ENCODE peak calls at places on chromosome 4, in six cellular contexts. One of them, this sample, is unnamed.

GRCh38 chr4:126051709-126052424 is 737.1 kb downstream of the FAT4 start:
- DNase-seq in sigmoid colon: no peak
- DNase-seq in suprapubic skin: no peak
- DNase-seq in transverse colon: no peak
- DNase-seq in stomach: no peak
- DNase-seq in SK-N-SH: no peak
- DNase-seq in this sample: no peak

GRCh38 chr4:125714845-125715244 is 400.1 kb downstream of the FAT4 start:
- DNase-seq in stomach: no peak
- DNase-seq in suprapubic skin: no peak
- DNase-seq in SK-N-SH: no peak
- DNase-seq in transverse colon: no peak
- DNase-seq in sigmoid colon: no peak
- DNase-seq in this sample: no peak

GRCh38 chr4:117900832-117901231 is 133.5 kb upstream of the NDST3 start:
- DNase-seq in sigmoid colon: no peak
- DNase-seq in transverse colon: no peak
- DNase-seq in SK-N-SH: no peak
- DNase-seq in suprapubic skin: no peak
- DNase-seq in stomach: no peak
- DNase-seq in this sample: no peak

GRCh38 chr4:76821661-76822060 is 76.3 kb downstream of the SOWAHB start:
- DNase-seq in SK-N-SH: no peak
- DNase-seq in transverse colon: no peak
- DNase-seq in stomach: no peak
- DNase-seq in suprapubic skin: no peak
- DNase-seq in sigmoid colon: no peak
- DNase-seq in this sample: no peak

GRCh38 chr4:110955748-110956147 is 332.9 kb upstream of the PITX2 start:
- DNase-seq in transverse colon: no peak
- DNase-seq in SK-N-SH: no peak
- DNase-seq in stomach: no peak
- DNase-seq in suprapubic skin: no peak
- DNase-seq in sigmoid colon: no peak
- DNase-seq in this sample: no peak

GRCh38 chr4:152936446-152937279 is 540 bp downstream of the FHDC1 start:
- DNase-seq in suprapubic skin: peak; percentile 84
- DNase-seq in stomach: peak; percentile 57
- DNase-seq in SK-N-SH: peak; percentile 81
- DNase-seq in sigmoid colon: no peak
- DNase-seq in transverse colon: peak; percentile 56
- DNase-seq in this sample: peak; percentile 88

GRCh38 chr4:72031868-72032619 is at the start of gene NPFFR2:
- DNase-seq in sigmoid colon: no peak
- DNase-seq in transverse colon: no peak
- DNase-seq in stomach: no peak
- DNase-seq in suprapubic skin: no peak
- DNase-seq in SK-N-SH: peak; percentile 62
- DNase-seq in this sample: peak; percentile 85

GRCh38 chr4:185282968-185283367 is 73.6 kb downstream of the SNX25 start:
- DNase-seq in transverse colon: no peak
- DNase-seq in sigmoid colon: no peak
- DNase-seq in suprapubic skin: no peak
- DNase-seq in stomach: no peak
- DNase-seq in SK-N-SH: no peak
- DNase-seq in this sample: peak; percentile 71

GRCh38 chr4:3231431-3231980 is 17.5 kb upstream of the MSANTD1 start:
- DNase-seq in suprapubic skin: no peak
- DNase-seq in SK-N-SH: no peak
- DNase-seq in stomach: no peak
- DNase-seq in transverse colon: no peak
- DNase-seq in sigmoid colon: no peak
- DNase-seq in this sample: no peak

GRCh38 chr4:11013265-11013664 is 328.7 kb upstream of the CLNK start:
- DNase-seq in suprapubic skin: no peak
- DNase-seq in stomach: no peak
- DNase-seq in transverse colon: no peak
- DNase-seq in SK-N-SH: no peak
- DNase-seq in sigmoid colon: no peak
- DNase-seq in this sample: no peak

GRCh38 chr4:101244349-101244748 is 103.0 kb downstream of the PPP3CA start:
- DNase-seq in suprapubic skin: no peak
- DNase-seq in sigmoid colon: no peak
- DNase-seq in SK-N-SH: no peak
- DNase-seq in stomach: no peak
- DNase-seq in transverse colon: no peak
- DNase-seq in this sample: no peak

GRCh38 chr4:28654618-28655017 is 1794.0 kb downstream of the STIM2 start:
- DNase-seq in sigmoid colon: no peak
- DNase-seq in stomach: no peak
- DNase-seq in SK-N-SH: no peak
- DNase-seq in transverse colon: no peak
- DNase-seq in suprapubic skin: no peak
- DNase-seq in this sample: no peak

GRCh38 chr4:77047037-77047436 is 28.8 kb downstream of the CCNI start:
- DNase-seq in sigmoid colon: no peak
- DNase-seq in suprapubic skin: no peak
- DNase-seq in SK-N-SH: peak; percentile 14
- DNase-seq in transverse colon: no peak
- DNase-seq in stomach: no peak
- DNase-seq in this sample: no peak

GRCh38 chr4:119314356-119314755 is 7.6 kb downstream of the FABP2 start:
- DNase-seq in sigmoid colon: no peak
- DNase-seq in SK-N-SH: no peak
- DNase-seq in suprapubic skin: no peak
- DNase-seq in transverse colon: peak; percentile 24
- DNase-seq in stomach: no peak
- DNase-seq in this sample: no peak

DNA sequence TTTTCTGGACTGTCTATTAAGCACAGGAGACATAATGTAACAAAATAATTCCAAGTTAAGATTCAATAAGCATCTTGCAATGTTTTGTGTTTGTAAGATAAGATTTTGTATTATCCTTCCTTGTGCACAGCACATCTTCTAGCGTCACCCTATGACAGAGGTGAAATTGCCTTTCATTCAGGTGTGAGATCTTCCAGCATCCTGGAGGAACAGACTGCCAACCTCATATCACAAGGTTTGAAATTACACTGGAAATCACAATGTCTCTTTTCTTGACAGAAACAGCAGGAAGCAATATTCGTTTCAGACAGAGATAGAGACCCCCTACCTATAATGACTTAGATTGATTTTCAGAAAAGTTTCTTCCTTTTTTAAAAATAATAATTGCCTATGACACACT is 668.6 kb downstream of the GABRG1 start:
- DNase-seq in suprapubic skin: no peak
- DNase-seq in stomach: no peak
- DNase-seq in SK-N-SH: no peak
- DNase-seq in transverse colon: no peak
- DNase-seq in sigmoid colon: no peak
- DNase-seq in this sample: no peak
- TF ChIP-seq POLR2AphosphoS5 in suprapubic skin: no peak
- TF ChIP-seq POLR2AphosphoS5 in stomach: no peak
- TF ChIP-seq POLR2AphosphoS5 in SK-N-SH: no peak
- TF ChIP-seq POLR2AphosphoS5 in transverse colon: no peak
- TF ChIP-seq POLR2AphosphoS5 in sigmoid colon: no peak
- TF ChIP-seq POLR2AphosphoS5 in this sample: no peak

GRCh38 chr4:159018062-159018629 is 84.7 kb upstream of the RAPGEF2 start:
- DNase-seq in sigmoid colon: no peak
- DNase-seq in suprapubic skin: no peak
- DNase-seq in SK-N-SH: no peak
- DNase-seq in stomach: no peak
- DNase-seq in transverse colon: no peak
- DNase-seq in this sample: no peak
- TF ChIP-seq EP300 in sigmoid colon: no peak
- TF ChIP-seq EP300 in suprapubic skin: no peak
- TF ChIP-seq EP300 in SK-N-SH: no peak
- TF ChIP-seq EP300 in stomach: no peak
- TF ChIP-seq EP300 in transverse colon: no peak
- TF ChIP-seq EP300 in this sample: no peak

DNA sequence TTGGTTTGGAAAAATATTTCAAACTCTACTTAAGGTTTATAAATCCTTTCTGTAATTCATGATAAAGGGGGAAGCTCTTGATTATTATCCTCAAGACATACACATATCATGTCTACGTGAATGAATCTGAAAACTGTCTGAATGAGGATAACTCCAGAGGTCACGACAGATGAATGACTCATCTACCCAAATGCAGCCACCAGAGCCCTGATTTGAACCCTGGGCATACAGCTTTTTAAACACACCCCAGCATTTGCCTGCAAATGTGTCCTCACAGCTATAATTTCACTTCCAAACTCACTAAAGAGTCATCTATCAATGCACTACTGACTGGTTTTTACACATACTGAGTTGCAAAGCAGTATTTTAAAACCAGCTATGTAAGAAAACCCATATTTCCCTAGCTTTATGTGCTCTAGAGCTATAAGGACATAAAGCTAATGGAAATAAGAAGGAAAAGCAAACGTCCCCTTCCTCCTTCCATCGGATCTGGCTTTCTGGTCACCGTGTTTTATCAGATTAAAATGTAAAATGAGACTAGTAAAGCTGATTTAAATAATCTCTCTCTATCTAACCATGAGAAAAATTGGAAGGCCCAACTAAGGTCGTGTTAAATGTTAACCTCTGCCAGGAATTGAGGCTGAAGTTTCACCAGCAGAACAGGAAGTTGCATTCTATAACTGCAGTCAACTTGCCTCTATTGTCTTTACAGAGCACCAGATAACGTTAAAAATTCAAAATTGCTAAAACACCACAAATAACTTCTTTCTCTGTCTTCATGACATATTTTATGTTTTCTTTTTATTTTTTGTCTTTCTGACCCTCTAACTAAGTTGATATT is 63.1 kb upstream of the SPP1 start:
- DNase-seq in transverse colon: no peak
- DNase-seq in sigmoid colon: no peak
- DNase-seq in SK-N-SH: no peak
- DNase-seq in suprapubic skin: no peak
- DNase-seq in stomach: no peak
- DNase-seq in this sample: no peak
- H3K27ac ChIP-seq in transverse colon: no peak overlapping the region
- H3K27ac ChIP-seq in sigmoid colon: no peak overlapping the region
- H3K27ac ChIP-seq in SK-N-SH: no peak overlapping the region
- H3K27ac ChIP-seq in suprapubic skin: no peak overlapping the region
- H3K27ac ChIP-seq in stomach: no peak overlapping the region
- H3K27ac ChIP-seq in this sample: no peak overlapping the region

GRCh38 chr4:128600996-128601857 is 208.3 kb upstream of the JADE1 start:
- DNase-seq in suprapubic skin: no peak
- DNase-seq in stomach: peak; percentile 73
- DNase-seq in SK-N-SH: peak; percentile 31
- DNase-seq in sigmoid colon: peak; percentile 86
- DNase-seq in transverse colon: peak; percentile 65
- DNase-seq in this sample: no peak
- TF ChIP-seq POLR2AphosphoS5 in suprapubic skin: no peak
- TF ChIP-seq POLR2AphosphoS5 in stomach: peak; percentile 84
- TF ChIP-seq POLR2AphosphoS5 in SK-N-SH: peak; percentile 73
- TF ChIP-seq POLR2AphosphoS5 in sigmoid colon: no peak
- TF ChIP-seq POLR2AphosphoS5 in transverse colon: no peak
- TF ChIP-seq POLR2AphosphoS5 in this sample: peak; percentile 50

GRCh38 chr4:74000301-74000700 is 1.8 kb upstream of the CXCL5 start:
- DNase-seq in stomach: no peak
- DNase-seq in sigmoid colon: no peak
- DNase-seq in SK-N-SH: no peak
- DNase-seq in suprapubic skin: no peak
- DNase-seq in transverse colon: no peak
- DNase-seq in this sample: no peak

GRCh38 chr4:74006009-74006476 is 7.6 kb upstream of the CXCL5 start:
- DNase-seq in transverse colon: no peak
- DNase-seq in SK-N-SH: no peak
- DNase-seq in stomach: no peak
- DNase-seq in sigmoid colon: no peak
- DNase-seq in suprapubic skin: no peak
- DNase-seq in this sample: no peak

GRCh38 chr4:74004668-74005067 is 6.2 kb upstream of the CXCL5 start:
- DNase-seq in SK-N-SH: no peak
- DNase-seq in stomach: no peak
- DNase-seq in suprapubic skin: no peak
- DNase-seq in transverse colon: no peak
- DNase-seq in sigmoid colon: no peak
- DNase-seq in this sample: no peak

GRCh38 chr4:74009307-74009706 is 10.8 kb upstream of the CXCL5 start:
- DNase-seq in sigmoid colon: no peak
- DNase-seq in transverse colon: no peak
- DNase-seq in suprapubic skin: no peak
- DNase-seq in SK-N-SH: no peak
- DNase-seq in stomach: no peak
- DNase-seq in this sample: no peak

GRCh38 chr4:74005528-74005927 is 7.1 kb upstream of the CXCL5 start:
- DNase-seq in transverse colon: no peak
- DNase-seq in sigmoid colon: no peak
- DNase-seq in suprapubic skin: no peak
- DNase-seq in SK-N-SH: no peak
- DNase-seq in stomach: no peak
- DNase-seq in this sample: no peak
- TF ChIP-seq EP300 in transverse colon: no peak
- TF ChIP-seq EP300 in sigmoid colon: no peak
- TF ChIP-seq EP300 in suprapubic skin: no peak
- TF ChIP-seq EP300 in SK-N-SH: no peak
- TF ChIP-seq EP300 in stomach: no peak
- TF ChIP-seq EP300 in this sample: no peak

DNA sequence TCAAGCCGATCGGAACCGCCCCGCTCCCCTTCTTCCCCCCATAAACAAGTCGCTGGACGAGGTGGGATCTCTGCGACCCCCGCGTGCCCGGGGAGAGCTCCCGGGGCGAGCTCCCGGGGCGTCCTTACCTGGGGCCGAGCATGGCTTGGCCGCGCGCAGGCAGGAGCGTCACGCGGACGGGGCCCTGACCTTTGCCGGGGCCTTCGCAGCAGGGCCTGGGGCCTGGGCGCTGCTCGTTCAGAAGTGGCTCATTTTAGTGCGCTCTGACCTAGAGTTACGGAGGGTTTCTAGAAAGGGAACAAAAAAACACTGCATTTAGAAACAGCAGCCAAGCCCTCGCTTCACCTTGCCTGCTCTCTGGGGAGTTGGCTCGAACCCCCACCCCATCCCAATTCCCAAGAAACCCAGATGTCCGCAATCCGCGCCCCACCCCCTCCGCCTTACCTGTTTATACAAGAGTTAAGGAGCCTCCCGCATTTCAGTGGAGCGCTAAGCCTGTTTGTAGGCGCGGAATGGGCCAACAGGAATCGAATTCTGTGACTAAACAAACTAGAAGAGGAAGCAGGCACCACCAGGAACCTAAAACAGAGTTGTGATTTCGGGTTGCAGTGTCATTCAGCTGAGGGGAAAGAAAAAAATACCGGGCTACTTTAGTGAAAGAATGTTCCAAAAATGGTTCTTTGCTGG is 814 bp upstream of the RBM47 start:
- DNase-seq in transverse colon: peak; percentile 80
- DNase-seq in suprapubic skin: peak; percentile 82
- DNase-seq in SK-N-SH: peak; percentile 21
- DNase-seq in stomach: peak; percentile 87
- DNase-seq in sigmoid colon: peak; percentile 74
- DNase-seq in this sample: peak; percentile 90
- H3K27ac ChIP-seq in transverse colon: peak overlapping the region; percentile 93
- H3K27ac ChIP-seq in suprapubic skin: peak overlapping the region; percentile 95
- H3K27ac ChIP-seq in SK-N-SH: no peak overlapping the region
- H3K27ac ChIP-seq in stomach: peak overlapping the region; percentile 96
- H3K27ac ChIP-seq in sigmoid colon: peak overlapping the region; percentile 65
- H3K27ac ChIP-seq in this sample: peak overlapping the region; percentile 98

This sample was measured in upper lobe of left lung.